ENCODE peak calls at places on chromosomes 6 and 20, in nine cellular contexts. C is colonic mucosa; R is Peyer's patch; K is transverse colon; Y is CD4-positive, alpha-beta T cell; M is body of pancreas; U is esophagus squamous epithelium; A is heart right ventricle; E is uterus. X is an unnamed sample.

GRCh38 chr6:103153016-103153415 is 1706.7 kb downstream of the HACE1 start:
- DNase-seq in Y (no peak), K (no peak), M (no peak), E (no peak), U (no peak), C (no peak), A (no peak), R (no peak), X (no peak)

GRCh38 chr20:62172666-62173065 is 10.2 kb upstream of the MTG2 start:
- DNase-seq in Y (no peak), R (no peak), M (no peak), U (no peak), A (no peak), C (no peak), E (no peak), K (no peak), X (no peak)

GRCh38 chr6:124131259-124131658 is 327.6 kb downstream of the NKAIN2 start:
- DNase-seq in R (no peak), Y (no peak), E (no peak), K (no peak), U (no peak), M (no peak), C (no peak), A (no peak), X (no peak)

GRCh38 chr20:51486197-51487005 is 56.1 kb downstream of the NFATC2 start:
- DNase-seq in A (no peak), C (no peak), R (no peak), E (no peak), U (no peak), K (no peak), Y (no peak), M (no peak), X (no peak)

GRCh38 chr6:3449750-3450305 is 7.0 kb downstream of the SLC22A23 start:
- DNase-seq in U (no peak), E (no peak), K (no peak), C (no peak), R (no peak), M (no peak), Y (no peak), A (no peak), X (no peak)

GRCh38 chr20:3925113-3925695 is 36.0 kb downstream of the PANK2 start:
- DNase-seq in Y (no peak), E (no peak), K (no peak), M (no peak), A (no peak), C (no peak), R (no peak), U (no peak), X (no peak)

GRCh38 chr20:51434556-51435256 is 107.8 kb downstream of the NFATC2 start:
- DNase-seq in E (no peak), K (no peak), C (no peak), A (no peak), R (no peak), M (no peak), U (no peak), Y (no peak), X (peak)

GRCh38 chr6:78619016-78619415 is 248.3 kb upstream of the IRAK1BP1 start:
- DNase-seq in U (no peak), R (no peak), K (no peak), M (no peak), E (no peak), Y (no peak), A (no peak), C (no peak), X (no peak)

GRCh38 chr20:10795286-10796026 is 121.7 kb upstream of the JAG1 start:
- DNase-seq in Y (no peak), A (no peak), C (no peak), M (peak), R (no peak), E (no peak), K (no peak), U (no peak), X (no peak)

GRCh38 chr20:46374383-46374782 is 32.0 kb downstream of the ELMO2 start:
- DNase-seq in R (no peak), A (no peak), U (no peak), C (no peak), M (no peak), Y (no peak), E (no peak), K (no peak), X (no peak)

GRCh38 chr20:46377532-46377931 is 28.9 kb downstream of the ELMO2 start:
- DNase-seq in Y (no peak), A (no peak), M (no peak), E (no peak), U (no peak), K (no peak), C (no peak), R (no peak), X (peak)

GRCh38 chr20:46375771-46376170 is 30.6 kb downstream of the ELMO2 start:
- DNase-seq in A (no peak), E (no peak), R (no peak), U (no peak), M (no peak), Y (no peak), C (no peak), K (no peak), X (no peak)

GRCh38 chr20:46378390-46379009 is 27.9 kb downstream of the ELMO2 start:
- DNase-seq in R (no peak), A (no peak), Y (no peak), E (no peak), K (no peak), U (no peak), C (no peak), M (no peak), X (no peak)

GRCh38 chr20:46376196-46376785 is 30.1 kb downstream of the ELMO2 start:
- DNase-seq in K (no peak), R (no peak), E (no peak), U (no peak), A (no peak), Y (no peak), M (no peak), C (no peak), X (no peak)
- H3K27ac ChIP-seq in K (no peak), R (no peak), E (no peak), U (peak), A (no peak), Y (no peak), M (no peak), C (no peak), X (no peak)

DNA sequence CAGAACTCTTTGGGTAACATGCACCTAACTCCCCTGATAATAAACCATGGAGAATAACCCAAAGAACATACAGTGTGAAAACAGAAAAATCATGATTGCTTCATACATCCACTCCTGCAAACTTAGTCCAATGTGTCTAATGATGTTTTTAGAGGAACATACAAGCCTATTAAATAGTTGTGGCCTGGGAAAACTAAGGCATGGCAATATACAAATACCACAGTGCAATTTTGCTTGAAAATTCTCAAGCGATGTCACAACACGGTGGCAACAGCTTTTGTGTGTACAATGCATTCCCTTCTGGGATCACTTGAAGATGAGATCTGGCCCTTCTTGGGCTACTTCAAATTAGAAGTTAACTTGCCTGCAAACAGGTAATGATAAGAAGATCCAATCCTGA is 16.7 kb downstream of the MAP3K5 start:
- DNase-seq in A (no peak), M (no peak), Y (no peak), R (no peak), K (no peak), C (no peak), E (no peak), U (no peak), X (no peak)
- H3K27ac ChIP-seq in A (peak), M (peak), Y (no peak), R (no peak), K (no peak), C (no peak), E (no peak), U (peak), X (peak)

GRCh38 chr20:32059189-32059588 is 7.1 kb downstream of the HCK start:
- DNase-seq in Y (no peak), R (no peak), K (no peak), E (no peak), C (no peak), M (no peak), U (no peak), A (no peak), X (no peak)

GRCh38 chr20:32067234-32067821 is 15.3 kb downstream of the HCK start:
- DNase-seq in Y (no peak), C (no peak), R (no peak), A (no peak), M (no peak), U (no peak), K (no peak), E (no peak), X (no peak)

GRCh38 chr20:32062776-32063170 is 10.7 kb downstream of the HCK start:
- DNase-seq in Y (no peak), E (no peak), M (no peak), K (peak), C (peak), R (peak), A (peak), U (no peak), X (no peak)

GRCh38 chr20:32068174-32068573 is 16.1 kb downstream of the HCK start:
- DNase-seq in R (no peak), C (no peak), Y (no peak), U (no peak), A (no peak), M (no peak), K (no peak), E (no peak), X (no peak)

GRCh38 chr20:32064667-32065066 is 12.6 kb downstream of the HCK start:
- DNase-seq in A (no peak), Y (no peak), E (no peak), C (no peak), U (no peak), M (no peak), K (no peak), R (peak), X (no peak)
- H3K27ac ChIP-seq in A (no peak), Y (no peak), E (no peak), C (no peak), U (no peak), M (no peak), K (no peak), R (no peak), X (no peak)

GRCh38 chr6:57174511-57174907 is 2.4 kb downstream of the BAG2 start:
- DNase-seq in M (no peak), R (no peak), Y (no peak), E (no peak), U (no peak), K (no peak), A (no peak), C (no peak), X (no peak)
- H3K27ac ChIP-seq in M (no peak), R (no peak), Y (no peak), E (peak), U (peak), K (peak), A (peak), C (no peak), X (peak)

GRCh38 chr20:53837126-53837826 is 233.1 kb downstream of the BCAS1 start:
- DNase-seq in U (no peak), C (peak), R (peak), E (no peak), M (no peak), Y (no peak), A (no peak), K (peak), X (no peak)
- H3K27ac ChIP-seq in U (no peak), C (peak), R (peak), E (no peak), M (no peak), Y (no peak), A (no peak), K (peak), X (no peak)

X was measured in epithelial cell of prostate.